ENCODE peak calls at places on chromosomes 11 and 22, in seven cellular contexts. A is T-helper 2 cell; C is mesendoderm; X is H9; T is stimulated activated CD8-positive, alpha-beta memory T cell treated with anti-CD3 and anti-CD28 coated beads, Interleukin-7, amount 100 ng/mL, for 48 hours; I is stimulated activated CD4-positive, alpha-beta T cell treated with anti-CD3 and anti-CD28 coated beads, TNF-alpha, amount 100 ng/mL, for 48 hours; E is nephron progenitor cell. R is an unnamed sample.

GRCh38 chr11:61160487-61161189 is 588 bp downstream of the VPS37C start:
- DNase-seq in X (no peak), T (no peak), C (peak), E (no peak), I (no peak), A (no peak), R (no peak)

GRCh38 chr11:5476184-5476819 is 12.2 kb upstream of the OR52D1 start:
- DNase-seq in X (peak), C (peak), E (peak), T (no peak), I (no peak), A (no peak), R (peak)

GRCh38 chr11:100709233-100709999 is 22.3 kb downstream of the ARHGAP42 start:
- DNase-seq in X (no peak), A (no peak), C (no peak), I (no peak), E (no peak), T (no peak), R (no peak)

GRCh38 chr11:75325713-75326438 is 25.6 kb downstream of the ARRB1 start:
- DNase-seq in E (no peak), C (peak), I (peak), T (peak), X (no peak), A (peak), R (no peak)

GRCh38 chr11:30617762-30618161 is 31.6 kb upstream of the MPPED2 start:
- DNase-seq in C (peak), I (no peak), X (no peak), A (no peak), T (no peak), E (no peak), R (no peak)

GRCh38 chr11:86034710-86035109 is 34.2 kb downstream of the PICALM start:
- DNase-seq in C (no peak), I (no peak), E (no peak), A (no peak), T (no peak), X (no peak), R (no peak)

GRCh38 chr11:67354314-67355022 is 1.1 kb upstream of the POLD4 start:
- DNase-seq in E (peak), X (peak), C (peak), A (no peak), T (no peak), I (no peak), R (no peak)

GRCh38 chr11:125155100-125155444 is 9.5 kb upstream of the PKNOX2 start:
- DNase-seq in T (no peak), X (no peak), I (no peak), A (no peak), E (no peak), C (no peak), R (no peak)

GRCh38 chr11:114259551-114259983 is 36.6 kb upstream of the NNMT start:
- DNase-seq in E (no peak), A (no peak), C (no peak), T (no peak), I (no peak), X (no peak), R (no peak)

GRCh38 chr11:94740975-94741707 is 27.0 kb upstream of the AMOTL1 start:
- DNase-seq in E (peak), T (no peak), A (no peak), I (no peak), X (peak), C (peak), R (no peak)

GRCh38 chr11:68146704-68147474 is 25.7 kb upstream of the CHKA start:
- DNase-seq in E (no peak), T (no peak), A (no peak), X (no peak), I (no peak), C (no peak), R (no peak)

GRCh38 chr22:24185001-24185500 is 3.8 kb downstream of the SUSD2 start:
- DNase-seq in C (no peak), T (no peak), I (no peak), A (no peak), E (no peak), X (no peak), R (no peak)

GRCh38 chr11:35013514-35014191 is 97.2 kb downstream of the PDHX start:
- DNase-seq in C (no peak), A (no peak), T (peak), I (no peak), E (no peak), X (no peak), R (peak)